ENCODE peak calls at places on chromosomes 6 and 20, in five cellular contexts. P is NCI-H526, C is T-helper 17 cell, D is GM12865, Y is HCT116. L is an unnamed sample.

GRCh38 chr6:109304284-109305015 is 77.8 kb downstream of the CD164 start:
- DNase-seq in P (peak; percentile 59), C (no peak), D (peak; percentile 30), Y (no peak), L (no peak)

GRCh38 chr6:21791066-21791465 is 197.5 kb downstream of the SOX4 start:
- DNase-seq in P (no peak), C (no peak), D (no peak), Y (no peak), L (no peak)

GRCh38 chr6:114080891-114081510 is 110.1 kb upstream of the HDAC2 start:
- DNase-seq in P (no peak), C (no peak), D (no peak), Y (no peak), L (no peak)

GRCh38 chr20:36306557-36307411 is 645 bp downstream of the DLGAP4 start:
- DNase-seq in P (peak; percentile 71), C (no peak), D (no peak), Y (no peak), L (no peak)

GRCh38 chr20:41428285-41428684 is 61.7 kb upstream of the EMILIN3 start:
- DNase-seq in P (no peak), C (no peak), D (no peak), Y (peak; percentile 19), L (no peak)

GRCh38 chr20:13681248-13682125 is 42.8 kb upstream of the TASP1 start:
- DNase-seq in P (no peak), C (no peak), D (peak; percentile 64), Y (no peak), L (no peak)

GRCh38 chr20:50415516-50416268 is 94.5 kb upstream of the PTPN1 start:
- DNase-seq in P (no peak), C (no peak), D (no peak), Y (peak; percentile 50), L (no peak)

GRCh38 chr6:39273394-39273793 is 40.8 kb downstream of the KCNK17 start:
- DNase-seq in P (peak; percentile 92), C (no peak), D (no peak), Y (no peak), L (no peak)

GRCh38 chr20:52105045-52105572 is 86.5 kb downstream of the ZFP64 start:
- DNase-seq in P (peak; percentile 73), C (no peak), D (no peak), Y (no peak), L (no peak)

GRCh38 chr6:11806561-11807317 is 28.1 kb upstream of the ADTRP start:
- DNase-seq in P (no peak), C (no peak), D (no peak), Y (no peak), L (no peak)

GRCh38 chr6:166541366-166541765 is 45.1 kb downstream of the RAMACL start:
- DNase-seq in P (no peak), C (no peak), D (peak; percentile 12), Y (no peak), L (no peak)

GRCh38 chr6:127494240-127494767 is 24.8 kb downstream of the MTCL3 start:
- DNase-seq in P (no peak), C (no peak), D (no peak), Y (no peak), L (no peak)

GRCh38 chr6:3738381-3739131 is 13.0 kb downstream of the PXDC1 start:
- DNase-seq in P (no peak), C (no peak), D (no peak), Y (no peak), L (no peak)

L was measured in retinal pigment epithelial cell.